ENCODE peak calls at places on chromosomes 16 and 17, in six cellular contexts. F, H, W, K, S and Z are unnamed samples. For H3K4me1, the result is how much of the 10 kb centered on the place peaks cover.

GRCh38 chr17:27295945-27296344 is 2.0 kb downstream of the WSB1 start:
- DNase-seq in F (no peak), H (no peak), W (no peak), K (peak), S (no peak), Z (peak)

GRCh38 chr17:63497708-63498483 is 21.0 kb downstream of the ACE start:
- DNase-seq in F (peak), H (no peak), W (no peak), K (peak), S (no peak), Z (no peak)

GRCh38 chr16:30554933-30555847 is 3.0 kb downstream of the ZNF764 start:
- DNase-seq in F (no peak), H (no peak), W (no peak), K (no peak), S (no peak), Z (no peak)

GRCh38 chr16:75801307-75801706 is 75.0 kb upstream of the CPHXL start:
- DNase-seq in F (no peak), H (no peak), W (no peak), K (no peak), S (no peak), Z (no peak)

GRCh38 chr17:76252040-76252954 is 12.0 kb upstream of the RNF157 start:
- DNase-seq in F (peak), H (no peak), W (peak), K (peak), S (peak), Z (peak)

GRCh38 chr17:61395983-61396585 is 3.6 kb upstream of the TBX2 start:
- DNase-seq in F (no peak), H (no peak), W (no peak), K (no peak), S (no peak), Z (no peak)

GRCh38 chr17:46942441-46943217 is 19.7 kb downstream of the GOSR2 start:
- DNase-seq in F (peak), H (peak), W (peak), K (peak), S (no peak), Z (peak)

GRCh38 chr16:49010879-49011278 is 270.8 kb downstream of the CBLN1 start:
- DNase-seq in F (no peak), H (no peak), W (no peak), K (no peak), S (no peak), Z (no peak)

GRCh38 chr17:33520404-33521032 is 227.4 kb upstream of the ASIC2 start:
- DNase-seq in F (peak), H (peak), W (no peak), K (peak), S (no peak), Z (peak)

GRCh38 chr17:49341356-49341755 is 20.7 kb downstream of the ZNF652 start:
- DNase-seq in F (no peak), H (no peak), W (no peak), K (no peak), S (no peak), Z (no peak)

GRCh38 chr16:85683363-85683762 is 5.4 kb downstream of the GINS2 start:
- DNase-seq in F (no peak), H (no peak), W (no peak), K (no peak), S (no peak), Z (no peak)

GRCh38 chr17:79814966-79815835 is 18.3 kb upstream of the CBX8 start:
- DNase-seq in F (no peak), H (peak), W (peak), K (peak), S (peak), Z (peak)

GRCh38 chr16:21190013-21190412 is 21.4 kb downstream of the ZP2 start:
- DNase-seq in F (no peak), H (no peak), W (no peak), K (no peak), S (no peak), Z (no peak)

GRCh38 chr16:56195151-56195550 is 3.9 kb downstream of the GNAO1 start:
- DNase-seq in F (no peak), H (no peak), W (no peak), K (no peak), S (peak), Z (no peak)

GRCh38 chr17:82528484-82529265 is 9.1 kb downstream of the FOXK2 start:
- DNase-seq in F (peak), H (peak), W (peak), K (peak), S (peak), Z (peak)

GRCh38 chr17:61208301-61209098 is 191.1 kb upstream of the TBX2 start:
- DNase-seq in F (no peak), H (no peak), W (no peak), K (peak), S (no peak), Z (no peak)

GRCh38 chr17:80028030-80028429 is 7.6 kb downstream of the TBC1D16 start:
- DNase-seq in F (no peak), H (no peak), W (no peak), K (no peak), S (no peak), Z (no peak)

GRCh38 chr17:614637-615546 is 99.7 kb downstream of the VPS53 start:
- DNase-seq in F (no peak), H (no peak), W (peak), K (no peak), S (no peak), Z (no peak)

GRCh38 chr17:12421646-12422306 is 243.9 kb upstream of the MYOCD start:
- DNase-seq in F (no peak), H (no peak), W (no peak), K (no peak), S (no peak), Z (no peak)

GRCh38 chr17:67435122-67435521 is 58.0 kb downstream of the PITPNC1 start:
- DNase-seq in F (no peak), H (no peak), W (no peak), K (peak), S (no peak), Z (no peak)

GRCh38 chr17:51650202-51650601 is 389.9 kb downstream of the UTP18 start:
- DNase-seq in F (no peak), H (no peak), W (no peak), K (no peak), S (no peak), Z (no peak)

GRCh38 chr17:27824745-27825144 is 24.4 kb upstream of the NOS2 start:
- DNase-seq in F (no peak), H (no peak), W (no peak), K (no peak), S (no peak), Z (no peak)

GRCh38 chr17:34886831-34887230 is 74.4 kb downstream of the CCT6B start:
- DNase-seq in F (peak), H (no peak), W (no peak), K (no peak), S (no peak), Z (no peak)

GRCh38 chr16:7646831-7647230 is 314.2 kb downstream of the RBFOX1 start:
- DNase-seq in F (no peak), H (no peak), W (no peak), K (no peak), S (no peak), Z (no peak)

GRCh38 chr16:2333772-2334379 is 6.7 kb downstream of the ABCA3 start:
- DNase-seq in F (no peak), H (no peak), W (no peak), K (no peak), S (no peak), Z (no peak)

GRCh38 chr16:56923481-56923880 is 8.5 kb upstream of the HERPUD1 start:
- DNase-seq in F (no peak), H (no peak), W (no peak), K (peak), S (no peak), Z (no peak)

GRCh38 chr17:82126479-82127314 is 28.7 kb upstream of the FASN start:
- DNase-seq in F (peak), H (no peak), W (no peak), K (no peak), S (no peak), Z (peak)

GRCh38 chr16:74605746-74606520 is 981 bp downstream of the GLG1 start:
- DNase-seq in F (no peak), H (no peak), W (no peak), K (no peak), S (no peak), Z (no peak)

GRCh38 chr17:44221862-44222111 is 2.3 kb upstream of the UBTF start:
- DNase-seq in F (no peak), H (no peak), W (no peak), K (no peak), S (no peak), Z (no peak)

GRCh38 chr17:74736423-74737298 is at the start of gene RAB37:
- DNase-seq in F (peak), H (peak), W (no peak), K (peak), S (no peak), Z (peak)
- H3K4me1 ChIP-seq in F (under half), H (under half), W (under half), K (under half), S (under half), Z (under half)

DNA sequence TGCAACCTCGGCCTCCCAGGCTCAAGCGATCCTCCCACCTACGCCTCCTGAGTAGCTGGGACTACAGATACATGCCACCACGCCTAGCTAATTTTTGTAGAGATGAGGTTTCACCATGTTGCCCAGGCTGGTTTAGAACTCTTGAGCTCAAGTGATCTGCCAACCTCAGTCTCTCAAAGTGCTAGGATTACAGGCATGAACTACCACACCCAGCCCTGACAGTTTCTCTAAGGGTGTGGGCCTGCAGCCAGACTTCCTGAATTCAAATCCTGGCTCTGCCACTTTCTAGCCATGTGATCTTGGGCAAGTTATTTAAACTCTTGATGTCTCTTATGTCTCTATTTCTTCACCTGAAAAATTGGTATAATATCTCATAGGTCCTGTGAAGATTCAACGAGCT is 5.6 kb downstream of the CUEDC1 start:
- DNase-seq in F (no peak), H (no peak), W (peak), K (no peak), S (no peak), Z (peak)
- H3K4me1 ChIP-seq in F (under half), H (half or more), W (under half), K (under half), S (under half), Z (under half)

GRCh38 chr16:70738083-70738977 is 52.5 kb upstream of the MTSS2 start:
- DNase-seq in F (peak), H (peak), W (peak), K (peak), S (peak), Z (no peak)

GRCh38 chr16:70737377-70738082 is 51.7 kb upstream of the MTSS2 start:
- DNase-seq in F (peak), H (peak), W (peak), K (peak), S (peak), Z (peak)

GRCh38 chr16:70740174-70740918 is 54.5 kb upstream of the MTSS2 start:
- DNase-seq in F (no peak), H (no peak), W (no peak), K (no peak), S (no peak), Z (no peak)

GRCh38 chr16:70740919-70741778 is 55.3 kb upstream of the MTSS2 start:
- DNase-seq in F (no peak), H (no peak), W (no peak), K (peak), S (no peak), Z (no peak)

DNA sequence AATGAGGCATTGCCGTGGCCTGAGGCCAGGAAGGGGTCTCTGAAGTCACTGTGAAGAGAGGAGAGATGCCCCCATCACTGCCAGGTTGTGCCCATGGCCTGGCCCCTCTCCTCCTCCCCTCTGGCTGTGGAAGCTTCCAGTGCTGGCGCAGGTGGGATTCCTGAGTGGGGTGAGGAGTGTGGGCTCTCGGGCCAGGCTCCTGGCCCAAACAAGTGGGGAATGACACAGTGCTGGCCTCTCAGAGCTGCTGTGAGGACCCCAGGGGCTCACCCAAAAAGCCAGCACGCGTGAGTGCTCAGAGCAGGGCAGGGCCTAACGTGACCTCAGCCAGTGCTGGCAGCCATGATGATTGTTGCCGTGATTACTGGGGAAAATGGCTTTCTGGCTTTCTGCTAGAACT is 53.5 kb upstream of the MTSS2 start:
- DNase-seq in F (no peak), H (no peak), W (no peak), K (no peak), S (no peak), Z (no peak)
- H3K4me1 ChIP-seq in F (under half), H (under half), W (under half), K (under half), S (under half), Z (under half)

GRCh38 chr17:77410470-77410869 is 269.7 kb downstream of the SEC14L1 start:
- DNase-seq in F (no peak), H (no peak), W (no peak), K (no peak), S (no peak), Z (no peak)

GRCh38 chr17:77407321-77408277 is 266.8 kb downstream of the SEC14L1 start:
- DNase-seq in F (peak), H (no peak), W (peak), K (no peak), S (no peak), Z (no peak)

GRCh38 chr17:77405867-77406513 is 265.2 kb downstream of the SEC14L1 start:
- DNase-seq in F (peak), H (no peak), W (no peak), K (no peak), S (no peak), Z (no peak)

GRCh38 chr17:77408284-77408683 is 267.5 kb downstream of the SEC14L1 start:
- DNase-seq in F (no peak), H (no peak), W (no peak), K (no peak), S (no peak), Z (no peak)

GRCh38 chr17:77409282-77410161 is 268.8 kb downstream of the SEC14L1 start:
- DNase-seq in F (peak), H (peak), W (peak), K (peak), S (peak), Z (no peak)
- H3K4me1 ChIP-seq in F (half or more), H (half or more), W (half or more), K (under half), S (under half), Z (under half)

GRCh38 chr17:40623419-40624217 is 24.0 kb downstream of the SMARCE1 start:
- DNase-seq in F (peak), H (no peak), W (no peak), K (no peak), S (no peak), Z (no peak)
- H3K4me1 ChIP-seq in F (under half), H (under half), W (under half), K (under half), S (under half), Z (under half)

GRCh38 chr17:3710951-3711383 is 12.7 kb upstream of the HASPIN start:
- DNase-seq in F (peak), H (no peak), W (peak), K (peak), S (no peak), Z (no peak)
- H3K4me1 ChIP-seq in F (half or more), H (under half), W (under half), K (under half), S (under half), Z (under half)

DNA sequence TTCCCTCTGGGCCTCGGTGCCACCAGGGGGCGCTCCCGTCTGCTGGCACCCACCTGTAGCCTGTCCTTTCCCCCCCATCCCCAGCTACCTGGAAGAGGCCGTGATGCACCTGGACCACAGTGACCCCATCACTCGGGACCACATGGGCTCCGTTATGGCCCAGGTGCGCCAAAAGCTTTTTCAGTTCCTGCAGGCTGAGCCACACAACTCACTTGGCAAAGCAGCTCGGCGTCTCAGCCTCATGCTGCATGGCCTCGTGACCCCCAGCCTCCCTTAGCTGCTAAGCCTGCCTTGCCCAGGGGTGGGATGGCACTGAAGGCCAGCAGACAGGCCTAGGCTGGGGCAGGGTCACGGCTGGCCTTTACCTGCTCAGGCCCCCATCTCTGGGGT is 818 bp upstream of the NRN1L start:
- DNase-seq in F (peak), H (peak), W (peak), K (peak), S (peak), Z (peak)
- H3K4me1 ChIP-seq in F (under half), H (under half), W (under half), K (under half), S (under half), Z (under half)

GRCh38 chr16:8950580-8951077 is 13.1 kb downstream of the USP7 start:
- DNase-seq in F (no peak), H (no peak), W (no peak), K (peak), S (no peak), Z (no peak)
- H3K4me1 ChIP-seq in F (half or more), H (half or more), W (under half), K (under half), S (under half), Z (half or more)